ENCODE peak calls at places on chromosomes 5 and 9, in ten cellular contexts. C is Peyer's patch, B is heart right ventricle, X is left lung, P is gastrocnemius medialis, R is A549, G is epithelial cell of esophagus, W is GM12878, T is bronchial epithelial cell, L is neural progenitor cell. U is an unnamed sample.

GRCh38 chr9:130728721-130729120 is 35.1 kb downstream of the EXOSC2 start:
- DNase-seq in P (no peak), B (no peak), R (no peak), C (no peak), G (peak), W (no peak), T (peak), X (no peak), L (no peak), U (no peak)

GRCh38 chr5:131679911-131680310 is 44.9 kb upstream of the RAPGEF6 start:
- DNase-seq in C (no peak), W (no peak), P (no peak), L (no peak), B (no peak), X (no peak), R (no peak), T (peak), G (peak), U (no peak)

GRCh38 chr5:14830210-14831005 is 41.2 kb downstream of the ANKH start:
- DNase-seq in C (no peak), X (no peak), G (no peak), R (no peak), L (no peak), P (no peak), B (no peak), T (no peak), W (no peak), U (no peak)

GRCh38 chr5:84564311-84564710 is 179.6 kb upstream of the EDIL3 start:
- DNase-seq in L (no peak), C (no peak), G (no peak), R (no peak), P (no peak), T (peak), B (no peak), W (no peak), X (no peak), U (no peak)

GRCh38 chr9:74848150-74848525 is 39.6 kb downstream of the TRPM6 start:
- DNase-seq in R (no peak), C (no peak), T (no peak), X (no peak), P (no peak), L (no peak), W (no peak), G (no peak), B (no peak), U (no peak)

GRCh38 chr9:137116728-137117127 is 2.2 kb upstream of the DPP7 start:
- DNase-seq in P (no peak), L (no peak), R (no peak), X (no peak), T (no peak), G (no peak), B (no peak), W (no peak), C (no peak), U (no peak)

GRCh38 chr5:23367863-23368262 is 139.5 kb upstream of the PRDM9 start:
- DNase-seq in W (no peak), B (no peak), C (no peak), L (no peak), P (no peak), X (no peak), R (no peak), G (peak), T (no peak), U (no peak)

GRCh38 chr5:169956756-169957155 is 23.5 kb downstream of the INSYN2B start:
- DNase-seq in X (no peak), T (peak), W (no peak), R (no peak), C (no peak), L (no peak), P (no peak), G (peak), B (no peak), U (no peak)

GRCh38 chr9:21317956-21318923 is 13.1 kb upstream of the IFNA5 start:
- DNase-seq in P (no peak), C (no peak), G (peak), L (peak), R (peak), B (no peak), W (no peak), T (peak), X (no peak), U (peak)

GRCh38 chr9:13715430-13715829 is 435.9 kb upstream of the MPDZ start:
- DNase-seq in T (no peak), P (no peak), W (no peak), B (no peak), R (no peak), L (no peak), G (no peak), C (no peak), X (no peak), U (no peak)

GRCh38 chr5:170275376-170275994 is 22.1 kb downstream of the LCP2 start:
- DNase-seq in X (no peak), C (no peak), L (no peak), P (no peak), R (no peak), T (no peak), G (no peak), W (no peak), B (no peak), U (no peak)

GRCh38 chr9:34437006-34437925 is 21.1 kb downstream of the FAM219A start:
- DNase-seq in C (peak), X (no peak), P (no peak), L (peak), G (peak), B (no peak), T (peak), R (peak), W (peak), U (peak)

GRCh38 chr9:68416891-68417570 is 60.6 kb downstream of the PGM5 start:
- DNase-seq in G (peak), T (peak), C (no peak), W (no peak), R (peak), B (no peak), X (no peak), L (peak), P (no peak), U (no peak)

GRCh38 chr5:138594305-138595058 is 19.3 kb upstream of the HSPA9 start:
- DNase-seq in T (no peak), X (no peak), G (peak), B (no peak), C (no peak), W (no peak), L (no peak), R (no peak), P (no peak), U (no peak)

GRCh38 chr5:56561-57290 is 35.2 kb upstream of the PLEKHG4B start:
- DNase-seq in T (peak), P (no peak), W (no peak), L (peak), G (peak), R (peak), C (no peak), B (no peak), X (no peak), U (peak)

GRCh38 chr9:35553670-35554543 is 51.2 kb upstream of the TESK1 start:
- DNase-seq in R (peak), G (peak), L (peak), P (peak), B (peak), C (no peak), W (peak), T (peak), X (peak), U (peak)

GRCh38 chr9:95067057-95067456 is 250.5 kb downstream of the FANCC start:
- DNase-seq in R (no peak), P (no peak), C (no peak), T (no peak), L (no peak), W (no peak), B (no peak), G (no peak), X (no peak), U (no peak)

GRCh38 chr5:122101636-122102285 is 23.7 kb upstream of the LOX start:
- DNase-seq in L (peak), B (no peak), C (no peak), R (peak), W (no peak), G (peak), P (no peak), X (no peak), T (peak), U (no peak)

GRCh38 chr5:83042507-83042906 is 34.7 kb downstream of the TMEM167A start:
- DNase-seq in C (no peak), G (no peak), X (no peak), P (no peak), W (no peak), T (no peak), B (no peak), L (no peak), R (no peak), U (no peak)

GRCh38 chr9:3124006-3124405 is 280.1 kb upstream of the PUM3 start:
- DNase-seq in X (no peak), P (no peak), W (no peak), G (no peak), L (peak), R (no peak), T (no peak), C (no peak), B (no peak), U (peak)

GRCh38 chr5:75510417-75510835 is 1.0 kb downstream of the CERT1 start:
- DNase-seq in W (no peak), G (peak), B (no peak), P (peak), R (no peak), T (peak), C (no peak), X (peak), L (no peak), U (no peak)

GRCh38 chr9:91066042-91066415 is 264.4 kb downstream of the SYK start:
- DNase-seq in G (no peak), C (no peak), W (no peak), X (no peak), R (no peak), L (no peak), T (no peak), B (no peak), P (no peak), U (no peak)

GRCh38 chr9:91060520-91061343 is 259.1 kb downstream of the SYK start:
- DNase-seq in P (peak), L (no peak), G (peak), W (no peak), C (no peak), B (no peak), X (no peak), R (peak), T (peak), U (no peak)

GRCh38 chr9:91065231-91066041 is 263.8 kb downstream of the SYK start:
- DNase-seq in G (no peak), W (no peak), L (no peak), T (no peak), X (no peak), P (no peak), C (no peak), B (no peak), R (no peak), U (no peak)

GRCh38 chr9:91062281-91062680 is 260.7 kb downstream of the SYK start:
- DNase-seq in C (no peak), R (no peak), G (peak), X (no peak), P (peak), T (peak), W (no peak), B (no peak), L (no peak), U (no peak)

DNA sequence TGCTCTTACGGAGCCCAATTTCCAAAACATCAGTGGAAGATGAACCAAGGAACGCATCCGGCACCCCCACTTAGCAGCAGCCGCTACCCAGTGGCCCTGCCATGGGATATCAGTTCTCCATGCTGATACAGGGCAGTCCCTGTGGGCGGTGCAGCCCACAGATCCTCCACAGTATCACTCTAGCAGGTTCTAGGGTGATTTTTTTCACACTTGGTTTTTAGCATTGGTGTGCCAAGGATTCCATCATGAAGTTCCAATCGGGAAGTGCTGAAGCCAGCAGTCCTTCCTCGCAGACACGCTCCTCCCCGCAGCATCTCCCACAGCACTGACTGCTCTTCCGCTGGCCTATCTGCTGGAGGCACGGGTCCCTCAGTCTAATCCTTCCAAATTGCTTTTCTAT is 261.9 kb downstream of the SYK start:
- DNase-seq in L (no peak), C (no peak), P (no peak), B (no peak), R (no peak), X (no peak), T (no peak), W (no peak), G (no peak), U (no peak)
- TF ChIP-seq CTCF in L (no peak), C (no peak), P (no peak), B (no peak), R (no peak), X (no peak), T (no peak), W (no peak), G (no peak), U (no peak)

GRCh38 chr5:28779161-28779754 is 1740.9 kb upstream of the CDH9 start:
- DNase-seq in R (peak), W (no peak), T (peak), B (no peak), C (no peak), P (no peak), X (no peak), L (peak), G (peak), U (no peak)
- TF ChIP-seq CTCF in R (peak), W (no peak), T (peak), B (no peak), C (no peak), P (no peak), X (no peak), L (peak), G (peak), U (peak)

DNA sequence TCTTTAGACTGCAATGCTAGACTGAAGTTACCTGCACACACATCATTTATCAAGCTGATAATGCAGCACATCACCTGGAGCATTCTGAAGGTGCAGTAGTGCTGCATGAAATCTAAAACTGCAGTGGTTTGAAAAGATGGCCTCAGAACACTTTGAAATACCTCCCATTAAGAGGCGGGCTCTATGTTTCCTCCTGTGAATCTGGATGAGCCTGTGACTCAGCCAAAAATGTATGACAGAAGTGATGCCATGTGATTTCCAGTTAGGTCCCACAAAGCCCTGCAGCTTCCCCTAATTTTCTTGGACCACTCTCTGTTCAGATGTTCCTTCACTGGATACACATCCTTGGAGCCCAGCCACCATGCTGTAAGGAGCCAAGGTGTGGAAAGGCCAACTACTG is 27.1 kb upstream of the DEPDC1B start:
- DNase-seq in C (no peak), W (no peak), R (peak), T (no peak), L (no peak), P (no peak), X (no peak), G (peak), B (no peak), U (no peak)
- TF ChIP-seq CTCF in C (no peak), W (no peak), R (no peak), T (no peak), L (no peak), P (no peak), X (no peak), G (no peak), B (no peak), U (no peak)

GRCh38 chr9:84669293-84670105 is at the start of gene NTRK2:
- DNase-seq in X (no peak), R (peak), T (peak), L (peak), W (no peak), G (peak), C (no peak), P (no peak), B (peak), U (peak)
- TF ChIP-seq CTCF in X (no peak), R (no peak), T (peak), L (peak), W (no peak), G (no peak), C (no peak), P (no peak), B (peak), U (peak)

DNA sequence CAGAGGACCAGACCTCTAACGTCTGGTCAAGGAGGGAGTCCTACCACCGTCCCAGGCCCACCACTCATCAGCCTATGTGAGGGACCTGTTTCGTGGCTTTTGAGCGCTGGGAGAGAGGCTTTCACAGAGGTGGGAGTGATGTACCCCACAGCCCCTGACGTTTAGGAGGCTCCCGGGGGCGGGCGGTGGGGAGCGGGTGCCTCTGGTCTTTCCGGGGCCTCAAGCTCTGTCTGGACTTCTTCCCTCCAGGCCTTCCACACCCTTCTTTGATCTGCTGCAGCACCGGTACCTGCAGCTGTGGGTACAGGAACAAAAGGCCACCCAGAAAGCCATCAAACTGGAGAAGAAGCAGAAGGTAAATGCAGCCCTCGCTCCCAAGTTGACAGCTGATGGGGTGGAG is 45.1 kb upstream of the BARHL1 start:
- DNase-seq in X (no peak), L (no peak), C (no peak), R (no peak), T (no peak), G (no peak), W (no peak), B (no peak), P (no peak), U (no peak)
- TF ChIP-seq CTCF in X (no peak), L (no peak), C (no peak), R (no peak), T (no peak), G (no peak), W (no peak), B (no peak), P (no peak), U (no peak)

GRCh38 chr5:55692106-55692417 is 20.1 kb downstream of the SLC38A9 start:
- DNase-seq in X (no peak), T (no peak), B (no peak), W (no peak), P (no peak), R (no peak), L (no peak), C (no peak), G (no peak), U (no peak)

GRCh38 chr5:55694152-55694830 is 17.8 kb downstream of the SLC38A9 start:
- DNase-seq in B (no peak), W (no peak), R (peak), G (peak), L (peak), C (no peak), T (peak), P (no peak), X (no peak), U (no peak)

GRCh38 chr5:55692509-55692908 is 19.6 kb downstream of the SLC38A9 start:
- DNase-seq in B (no peak), P (no peak), T (no peak), L (no peak), G (no peak), R (no peak), X (no peak), C (no peak), W (no peak), U (no peak)

DNA sequence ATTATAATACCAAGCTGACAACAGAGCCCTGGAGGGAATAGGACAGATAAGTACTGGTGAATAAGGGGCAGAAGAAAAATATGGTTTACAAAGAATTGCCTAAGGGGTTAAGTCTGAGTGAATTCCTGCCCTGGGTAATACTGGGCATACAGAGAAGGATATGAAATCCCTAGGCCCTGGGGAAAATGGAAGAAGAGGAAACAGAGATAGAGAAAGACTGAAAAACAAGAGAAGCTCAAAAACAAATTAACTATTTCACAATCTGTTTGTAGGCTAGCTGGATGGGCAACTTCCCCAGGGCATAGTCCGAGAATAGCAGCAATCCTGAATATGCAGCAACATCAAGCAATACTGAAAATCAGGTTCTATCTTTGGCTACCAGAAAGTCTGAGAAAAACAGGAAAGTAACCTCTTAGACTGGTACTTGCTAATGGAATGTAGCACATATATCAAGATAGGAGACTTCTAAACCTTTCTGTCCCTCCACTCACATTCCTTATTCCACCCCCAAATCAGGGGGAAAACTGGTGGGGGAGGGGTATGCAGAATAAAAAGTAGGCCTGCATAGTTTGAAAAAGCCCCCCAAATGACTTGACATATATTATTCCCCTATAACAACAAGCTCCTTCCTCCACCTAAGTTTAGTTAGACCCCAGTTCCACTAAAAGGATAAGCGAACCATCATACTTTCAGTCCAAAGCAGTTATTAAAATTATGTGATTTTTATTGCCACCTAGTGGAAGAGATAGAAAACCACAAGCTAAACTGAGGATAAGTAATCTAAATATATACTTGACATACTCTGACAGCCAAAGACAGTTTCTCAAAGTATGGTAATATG is 20.6 kb downstream of the SLC38A9 start:
- DNase-seq in R (peak), C (no peak), L (no peak), W (no peak), B (no peak), T (peak), G (peak), P (peak), X (no peak), U (no peak)
- TF ChIP-seq CTCF in R (peak), C (peak), L (peak), W (peak), B (peak), T (peak), G (peak), P (peak), X (peak), U (peak)

GRCh38 chr9:72586388-72587160 is 65.2 kb downstream of the TMC1 start:
- DNase-seq in L (no peak), B (no peak), C (no peak), W (no peak), P (no peak), T (peak), R (peak), G (peak), X (peak), U (no peak)
- TF ChIP-seq CTCF in L (no peak), B (no peak), C (no peak), W (no peak), P (no peak), T (peak), R (peak), G (peak), X (no peak), U (no peak)

GRCh38 chr5:113608113-113608551 is 94.6 kb downstream of the YTHDC2 start:
- DNase-seq in L (no peak), X (no peak), C (no peak), W (no peak), P (no peak), G (peak), T (peak), B (no peak), R (no peak), U (no peak)

GRCh38 chr5:113607361-113607760 is 93.9 kb downstream of the YTHDC2 start:
- DNase-seq in X (no peak), G (no peak), P (no peak), T (no peak), C (no peak), L (no peak), R (no peak), B (no peak), W (no peak), U (no peak)

GRCh38 chr5:113601423-113601822 is 87.9 kb downstream of the YTHDC2 start:
- DNase-seq in T (no peak), X (no peak), G (no peak), B (no peak), C (no peak), R (no peak), L (no peak), W (no peak), P (no peak), U (no peak)

GRCh38 chr5:113612060-113612496 is 98.6 kb downstream of the YTHDC2 start:
- DNase-seq in R (peak), B (no peak), P (no peak), T (peak), X (no peak), G (peak), L (no peak), W (no peak), C (no peak), U (no peak)

GRCh38 chr5:113606298-113607134 is 93.0 kb downstream of the YTHDC2 start:
- DNase-seq in W (peak), X (no peak), T (peak), R (peak), B (no peak), G (peak), C (no peak), L (peak), P (peak), U (peak)
- TF ChIP-seq CTCF in W (peak), X (peak), T (peak), R (peak), B (peak), G (peak), C (peak), L (peak), P (peak), U (peak)